ENCODE peak calls at places on chromosomes 1 and 21, in seven cellular contexts. One of them, this sample, is unnamed.

GRCh38 chr1:85240174-85240601 is 19.3 kb downstream of the C1orf52 start:
- DNase-seq in K562: no peak
- DNase-seq in SK-N-SH: no peak
- DNase-seq in HepG2: no peak
- DNase-seq in HCT116: no peak
- DNase-seq in T47D: peak; percentile 62
- DNase-seq in H1: no peak
- DNase-seq in this sample: no peak

GRCh38 chr1:21721271-21721985 is 52.3 kb upstream of the RAP1GAP start:
- DNase-seq in SK-N-SH: no peak
- DNase-seq in T47D: no peak
- DNase-seq in HepG2: no peak
- DNase-seq in K562: no peak
- DNase-seq in HCT116: no peak
- DNase-seq in H1: no peak
- DNase-seq in this sample: no peak

GRCh38 chr1:204568576-204569206 is 52.5 kb downstream of the MDM4 start:
- DNase-seq in T47D: no peak
- DNase-seq in HCT116: no peak
- DNase-seq in SK-N-SH: no peak
- DNase-seq in K562: no peak
- DNase-seq in HepG2: no peak
- DNase-seq in H1: no peak
- DNase-seq in this sample: no peak

GRCh38 chr1:169491845-169492281 is 6.1 kb upstream of the SLC19A2 start:
- DNase-seq in HepG2: no peak
- DNase-seq in K562: no peak
- DNase-seq in H1: no peak
- DNase-seq in SK-N-SH: no peak
- DNase-seq in HCT116: no peak
- DNase-seq in T47D: no peak
- DNase-seq in this sample: no peak

GRCh38 chr1:3112526-3112925 is 43.5 kb downstream of the PRDM16 start:
- DNase-seq in SK-N-SH: no peak
- DNase-seq in K562: no peak
- DNase-seq in HCT116: no peak
- DNase-seq in H1: no peak
- DNase-seq in T47D: no peak
- DNase-seq in HepG2: no peak
- DNase-seq in this sample: no peak

GRCh38 chr21:26686278-26686677 is 113.2 kb upstream of the CYYR1 start:
- DNase-seq in H1: no peak
- DNase-seq in T47D: peak; percentile 72
- DNase-seq in SK-N-SH: peak; percentile 17
- DNase-seq in HCT116: no peak
- DNase-seq in HepG2: no peak
- DNase-seq in K562: no peak
- DNase-seq in this sample: no peak

GRCh38 chr1:46399307-46399706 is 5.2 kb downstream of the FAAH start:
- DNase-seq in K562: no peak
- DNase-seq in HCT116: no peak
- DNase-seq in SK-N-SH: peak; percentile 7
- DNase-seq in HepG2: no peak
- DNase-seq in T47D: no peak
- DNase-seq in H1: no peak
- DNase-seq in this sample: no peak

GRCh38 chr1:87684194-87684593 is 355.5 kb downstream of the LMO4 start:
- DNase-seq in K562: no peak
- DNase-seq in T47D: peak; percentile 41
- DNase-seq in H1: no peak
- DNase-seq in SK-N-SH: no peak
- DNase-seq in HCT116: no peak
- DNase-seq in HepG2: no peak
- DNase-seq in this sample: no peak

GRCh38 chr1:180542530-180543171 is 16.1 kb upstream of the OVAAL start:
- DNase-seq in HepG2: no peak
- DNase-seq in H1: no peak
- DNase-seq in T47D: no peak
- DNase-seq in SK-N-SH: no peak
- DNase-seq in HCT116: no peak
- DNase-seq in K562: no peak
- DNase-seq in this sample: no peak

GRCh38 chr1:245682638-245683376 is 528.0 kb downstream of the KIF26B start:
- DNase-seq in HepG2: no peak
- DNase-seq in K562: no peak
- DNase-seq in T47D: no peak
- DNase-seq in SK-N-SH: peak; percentile 89
- DNase-seq in H1: no peak
- DNase-seq in HCT116: no peak
- DNase-seq in this sample: no peak

GRCh38 chr1:21811875-21812305 is at the start of gene LDLRAD2:
- DNase-seq in HCT116: no peak
- DNase-seq in K562: no peak
- DNase-seq in HepG2: no peak
- DNase-seq in H1: no peak
- DNase-seq in SK-N-SH: peak; percentile 34
- DNase-seq in T47D: no peak
- DNase-seq in this sample: no peak

GRCh38 chr1:217889401-217889800 is 258.3 kb downstream of the SPATA17 start:
- DNase-seq in HepG2: no peak
- DNase-seq in HCT116: no peak
- DNase-seq in K562: no peak
- DNase-seq in H1: peak; percentile 47
- DNase-seq in SK-N-SH: no peak
- DNase-seq in T47D: peak; percentile 62
- DNase-seq in this sample: no peak

GRCh38 chr21:41770901-41771624 is 4.2 kb upstream of the RIPK4 start:
- DNase-seq in SK-N-SH: no peak
- DNase-seq in T47D: no peak
- DNase-seq in H1: no peak
- DNase-seq in HepG2: no peak
- DNase-seq in HCT116: no peak
- DNase-seq in K562: no peak
- DNase-seq in this sample: no peak

DNA sequence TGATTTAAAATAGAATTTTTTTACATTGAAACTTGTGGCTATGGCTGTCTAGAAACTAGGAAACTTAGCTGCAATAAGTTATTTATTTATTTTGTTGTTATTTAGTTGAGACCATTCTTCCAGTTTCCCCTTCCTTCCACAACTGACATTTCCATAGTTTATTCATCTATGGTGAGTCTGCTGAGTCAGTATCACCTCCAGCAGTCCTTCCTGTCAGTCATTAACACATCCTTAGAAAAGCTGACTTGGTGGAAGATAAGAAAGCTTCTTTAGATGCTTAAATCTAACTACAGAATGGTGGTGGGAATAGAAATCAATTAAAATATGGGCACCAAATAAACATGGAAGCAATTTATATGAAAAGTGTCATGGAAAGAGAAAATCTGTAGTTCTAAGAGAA is 714.0 kb downstream of the RWDD3 start:
- DNase-seq in SK-N-SH: no peak
- DNase-seq in K562: no peak
- DNase-seq in T47D: no peak
- DNase-seq in H1: no peak
- DNase-seq in HCT116: no peak
- DNase-seq in HepG2: no peak
- DNase-seq in this sample: no peak
- TF ChIP-seq JUND in SK-N-SH: no peak
- TF ChIP-seq JUND in K562: no peak
- TF ChIP-seq JUND in T47D: no peak
- TF ChIP-seq JUND in H1: no peak
- TF ChIP-seq JUND in HCT116: no peak
- TF ChIP-seq JUND in HepG2: no peak
- TF ChIP-seq JUND in this sample: no peak

DNA sequence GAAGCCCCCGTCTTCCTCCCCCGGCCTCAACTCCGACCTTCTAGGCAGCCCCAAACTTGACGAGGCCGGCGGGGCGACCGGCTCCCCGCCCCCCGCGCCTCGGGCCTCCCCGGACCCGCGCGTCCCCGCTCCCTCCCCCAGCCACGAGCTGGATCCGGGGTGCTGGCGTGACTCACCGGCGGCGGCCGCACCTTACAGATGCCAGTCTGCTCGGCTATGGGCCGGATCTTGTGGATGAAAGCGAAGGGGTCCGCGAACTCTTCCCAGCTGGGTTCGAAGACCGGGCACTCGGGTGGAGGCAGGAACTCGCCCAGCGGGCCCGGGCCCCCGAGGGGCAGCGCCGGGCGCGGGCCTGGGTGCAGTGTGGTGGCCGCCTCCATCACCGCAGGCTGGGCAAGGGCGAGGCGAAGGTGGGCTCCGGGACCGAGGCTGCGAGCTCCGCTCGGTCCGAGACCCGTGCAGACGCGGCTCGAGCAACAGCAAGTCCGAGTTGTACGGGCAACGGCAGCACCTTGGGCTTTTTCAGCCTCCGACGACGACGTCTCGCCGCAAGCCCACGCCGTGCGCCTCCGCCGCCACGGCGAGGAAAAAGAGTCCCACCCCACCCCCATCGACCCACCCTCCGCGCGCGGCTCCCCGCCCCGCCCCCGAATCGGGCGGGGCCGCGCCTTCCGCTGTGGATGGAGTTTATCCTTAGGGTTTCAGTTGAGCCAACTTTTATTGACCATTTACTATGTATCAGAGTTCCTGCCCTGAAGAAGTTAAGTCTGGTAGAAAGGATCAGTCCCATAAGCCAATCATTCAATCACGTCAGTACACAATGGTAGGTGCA is at the start of gene KDM5B:
- DNase-seq in H1: no peak
- DNase-seq in HepG2: peak; percentile 7
- DNase-seq in K562: peak; percentile 87
- DNase-seq in HCT116: peak; percentile 40
- DNase-seq in T47D: peak; percentile 88
- DNase-seq in SK-N-SH: peak; percentile 86
- DNase-seq in this sample: no peak
- TF ChIP-seq JUND in H1: no peak
- TF ChIP-seq JUND in HepG2: peak; percentile 17
- TF ChIP-seq JUND in K562: peak; percentile 41
- TF ChIP-seq JUND in HCT116: peak; percentile 28
- TF ChIP-seq JUND in T47D: no peak
- TF ChIP-seq JUND in SK-N-SH: no peak
- TF ChIP-seq JUND in this sample: no peak

GRCh38 chr1:17274186-17275170 is 25.6 kb downstream of the PADI3 start:
- DNase-seq in T47D: peak; percentile 58
- DNase-seq in H1: peak; percentile 59
- DNase-seq in K562: peak; percentile 88
- DNase-seq in HCT116: peak; percentile 42
- DNase-seq in SK-N-SH: peak; percentile 76
- DNase-seq in HepG2: peak; percentile 24
- DNase-seq in this sample: peak; percentile 11

GRCh38 chr1:17272066-17272465 is 23.2 kb downstream of the PADI3 start:
- DNase-seq in HepG2: no peak
- DNase-seq in HCT116: no peak
- DNase-seq in SK-N-SH: no peak
- DNase-seq in T47D: no peak
- DNase-seq in H1: no peak
- DNase-seq in K562: no peak
- DNase-seq in this sample: no peak

GRCh38 chr1:17270891-17271765 is 22.2 kb downstream of the PADI3 start:
- DNase-seq in T47D: no peak
- DNase-seq in HepG2: no peak
- DNase-seq in HCT116: no peak
- DNase-seq in SK-N-SH: no peak
- DNase-seq in H1: no peak
- DNase-seq in K562: no peak
- DNase-seq in this sample: no peak

GRCh38 chr1:17272641-17273040 is 23.7 kb downstream of the PADI3 start:
- DNase-seq in HepG2: no peak
- DNase-seq in H1: no peak
- DNase-seq in K562: no peak
- DNase-seq in HCT116: no peak
- DNase-seq in T47D: no peak
- DNase-seq in SK-N-SH: no peak
- DNase-seq in this sample: no peak

GRCh38 chr1:17273096-17273495 is 24.2 kb downstream of the PADI3 start:
- DNase-seq in HepG2: no peak
- DNase-seq in SK-N-SH: no peak
- DNase-seq in H1: no peak
- DNase-seq in K562: no peak
- DNase-seq in HCT116: no peak
- DNase-seq in T47D: no peak
- DNase-seq in this sample: no peak
- TF ChIP-seq JUND in HepG2: no peak
- TF ChIP-seq JUND in SK-N-SH: no peak
- TF ChIP-seq JUND in H1: no peak
- TF ChIP-seq JUND in K562: no peak
- TF ChIP-seq JUND in HCT116: no peak
- TF ChIP-seq JUND in T47D: no peak
- TF ChIP-seq JUND in this sample: no peak

GRCh38 chr1:199173356-199173755 is 534.5 kb downstream of the PTPRC start:
- DNase-seq in HepG2: no peak
- DNase-seq in SK-N-SH: no peak
- DNase-seq in T47D: no peak
- DNase-seq in HCT116: no peak
- DNase-seq in H1: no peak
- DNase-seq in K562: no peak
- DNase-seq in this sample: peak; percentile 92

GRCh38 chr1:199174336-199174735 is 535.5 kb downstream of the PTPRC start:
- DNase-seq in HepG2: no peak
- DNase-seq in HCT116: no peak
- DNase-seq in K562: no peak
- DNase-seq in H1: no peak
- DNase-seq in T47D: no peak
- DNase-seq in SK-N-SH: no peak
- DNase-seq in this sample: no peak

GRCh38 chr1:199176713-199177112 is 537.9 kb downstream of the PTPRC start:
- DNase-seq in HepG2: no peak
- DNase-seq in K562: no peak
- DNase-seq in H1: no peak
- DNase-seq in SK-N-SH: no peak
- DNase-seq in HCT116: no peak
- DNase-seq in T47D: no peak
- DNase-seq in this sample: no peak

GRCh38 chr1:199182151-199182843 is 543.5 kb downstream of the PTPRC start:
- DNase-seq in HepG2: no peak
- DNase-seq in H1: no peak
- DNase-seq in T47D: no peak
- DNase-seq in SK-N-SH: no peak
- DNase-seq in K562: no peak
- DNase-seq in HCT116: no peak
- DNase-seq in this sample: no peak

GRCh38 chr1:199178646-199179045 is 539.8 kb downstream of the PTPRC start:
- DNase-seq in SK-N-SH: no peak
- DNase-seq in HepG2: no peak
- DNase-seq in T47D: no peak
- DNase-seq in HCT116: no peak
- DNase-seq in H1: no peak
- DNase-seq in K562: no peak
- DNase-seq in this sample: no peak
- TF ChIP-seq JUND in SK-N-SH: no peak
- TF ChIP-seq JUND in HepG2: no peak
- TF ChIP-seq JUND in T47D: no peak
- TF ChIP-seq JUND in HCT116: no peak
- TF ChIP-seq JUND in H1: no peak
- TF ChIP-seq JUND in K562: no peak
- TF ChIP-seq JUND in this sample: no peak

GRCh38 chr1:97925161-97925560 is 4.3 kb upstream of the DPYD start:
- DNase-seq in HCT116: no peak
- DNase-seq in T47D: no peak
- DNase-seq in H1: no peak
- DNase-seq in HepG2: no peak
- DNase-seq in K562: no peak
- DNase-seq in SK-N-SH: no peak
- DNase-seq in this sample: no peak
- TF ChIP-seq JUND in HCT116: no peak
- TF ChIP-seq JUND in T47D: no peak
- TF ChIP-seq JUND in H1: no peak
- TF ChIP-seq JUND in HepG2: no peak
- TF ChIP-seq JUND in K562: no peak
- TF ChIP-seq JUND in SK-N-SH: no peak
- TF ChIP-seq JUND in this sample: no peak

This sample was measured in GM12878.